ENCODE peak calls at places on chromosome 12, in six cellular contexts. Y, J, D, T, R and O are unnamed samples.

GRCh38 chr12:53699673-53700015 is 23.8 kb upstream of the ATP5MC2 start:
- DNase-seq in Y (no peak), J (no peak), D (no peak), T (no peak), R (no peak), O (no peak)

GRCh38 chr12:115320451-115320850 is 636.5 kb upstream of the TBX3 start:
- DNase-seq in Y (no peak), J (no peak), D (no peak), T (no peak), R (no peak), O (no peak)

GRCh38 chr12:2679816-2680675 is 114.7 kb upstream of the FKBP4 start:
- DNase-seq in Y (no peak), J (no peak), D (no peak), T (no peak), R (no peak), O (no peak)

GRCh38 chr12:114812858-114813761 is 129.1 kb upstream of the TBX3 start:
- DNase-seq in Y (peak; percentile 32), J (no peak), D (peak; percentile 74), T (no peak), R (no peak), O (no peak)

GRCh38 chr12:119678459-119678858 is 10.5 kb downstream of the PRKAB1 start:
- DNase-seq in Y (no peak), J (no peak), D (no peak), T (no peak), R (no peak), O (no peak)

GRCh38 chr12:50218386-50218785 is 51.2 kb upstream of the CERS5 start:
- DNase-seq in Y (no peak), J (no peak), D (peak; percentile 71), T (peak; percentile 94), R (no peak), O (no peak)

GRCh38 chr12:14693116-14693515 is 3.3 kb downstream of the GUCY2C start:
- DNase-seq in Y (no peak), J (no peak), D (no peak), T (no peak), R (no peak), O (no peak)

GRCh38 chr12:85424581-85425348 is 144.7 kb downstream of the ALX1 start:
- DNase-seq in Y (no peak), J (peak; percentile 12), D (peak; percentile 2), T (peak; percentile 47), R (no peak), O (peak; percentile 51)

GRCh38 chr12:99670635-99671034 is 23.1 kb downstream of the GARIN6 start:
- DNase-seq in Y (no peak), J (no peak), D (peak; percentile 4), T (peak; percentile 15), R (no peak), O (no peak)

GRCh38 chr12:55706840-55707671 is 648 bp downstream of the ITGA7 start:
- DNase-seq in Y (no peak), J (no peak), D (no peak), T (no peak), R (no peak), O (peak; percentile 36)

GRCh38 chr12:112239881-112240280 is 114.5 kb downstream of the TRAFD1 start:
- DNase-seq in Y (no peak), J (no peak), D (no peak), T (no peak), R (no peak), O (no peak)

GRCh38 chr12:114697741-114698565 is 14.0 kb upstream of the TBX3 start:
- DNase-seq in Y (peak; percentile 32), J (no peak), D (no peak), T (no peak), R (no peak), O (no peak)

GRCh38 chr12:62603811-62604098 is 137.1 kb downstream of the MON2 start:
- DNase-seq in Y (no peak), J (no peak), D (no peak), T (no peak), R (no peak), O (no peak)

GRCh38 chr12:12176402-12176801 is 90.4 kb downstream of the LRP6 start:
- DNase-seq in Y (no peak), J (no peak), D (no peak), T (no peak), R (no peak), O (no peak)

GRCh38 chr12:110546339-110546738 is 36.8 kb downstream of the PPTC7 start:
- DNase-seq in Y (no peak), J (no peak), D (peak; percentile 94), T (peak; percentile 88), R (no peak), O (no peak)

GRCh38 chr12:32839828-32840227 is 56.7 kb downstream of the PKP2 start:
- DNase-seq in Y (no peak), J (no peak), D (no peak), T (no peak), R (no peak), O (no peak)

GRCh38 chr12:53425515-53426150 is 2.0 kb downstream of the AMHR2 start:
- DNase-seq in Y (peak; percentile 49), J (no peak), D (no peak), T (no peak), R (peak; percentile 39), O (no peak)

GRCh38 chr12:120399531-120399930 is 30.6 kb upstream of the MSI1 start:
- DNase-seq in Y (no peak), J (no peak), D (peak; percentile 75), T (peak; percentile 35), R (no peak), O (no peak)

GRCh38 chr12:116697305-116698130 is 40.4 kb downstream of the SPRING1 start:
- DNase-seq in Y (no peak), J (no peak), D (no peak), T (no peak), R (peak; percentile 45), O (peak; percentile 39)

GRCh38 chr12:50914872-50915484 is 37.4 kb upstream of the HIGD1C start:
- DNase-seq in Y (no peak), J (no peak), D (no peak), T (no peak), R (no peak), O (no peak)

GRCh38 chr12:46364777-46365580 is 7.6 kb downstream of the SLC38A2 start:
- DNase-seq in Y (no peak), J (no peak), D (peak; percentile 85), T (peak; percentile 64), R (peak; percentile 93), O (peak; percentile 62)

GRCh38 chr12:11765421-11765816 is 115.9 kb downstream of the ETV6 start:
- DNase-seq in Y (no peak), J (no peak), D (peak; percentile 52), T (no peak), R (no peak), O (no peak)

GRCh38 chr12:1605129-1606020 is 11.0 kb upstream of the FBXL14 start:
- DNase-seq in Y (peak; percentile 71), J (peak; percentile 59), D (peak; percentile 86), T (peak; percentile 67), R (peak; percentile 85), O (peak; percentile 72)

GRCh38 chr12:21607701-21608100 is 3.1 kb upstream of the GYS2 start:
- DNase-seq in Y (no peak), J (no peak), D (peak; percentile 33), T (peak; percentile 55), R (no peak), O (no peak)
- TF ChIP-seq CTCF in Y (peak; percentile 24), J (peak; percentile 45), D (peak; percentile 38), T (peak; percentile 39), R (no peak), O (no peak)

GRCh38 chr12:47753021-47754001 is 5.4 kb downstream of the RAPGEF3 start:
- DNase-seq in Y (no peak), J (no peak), D (no peak), T (peak; percentile 64), R (no peak), O (peak; percentile 65)

GRCh38 chr12:47750916-47751470 is 7.7 kb downstream of the RAPGEF3 start:
- DNase-seq in Y (no peak), J (no peak), D (no peak), T (no peak), R (no peak), O (no peak)

GRCh38 chr12:47752552-47752951 is 6.1 kb downstream of the RAPGEF3 start:
- DNase-seq in Y (no peak), J (no peak), D (peak; percentile 57), T (peak; percentile 94), R (no peak), O (no peak)

GRCh38 chr12:47751561-47751960 is 7.1 kb downstream of the RAPGEF3 start:
- DNase-seq in Y (no peak), J (no peak), D (no peak), T (no peak), R (no peak), O (no peak)

DNA sequence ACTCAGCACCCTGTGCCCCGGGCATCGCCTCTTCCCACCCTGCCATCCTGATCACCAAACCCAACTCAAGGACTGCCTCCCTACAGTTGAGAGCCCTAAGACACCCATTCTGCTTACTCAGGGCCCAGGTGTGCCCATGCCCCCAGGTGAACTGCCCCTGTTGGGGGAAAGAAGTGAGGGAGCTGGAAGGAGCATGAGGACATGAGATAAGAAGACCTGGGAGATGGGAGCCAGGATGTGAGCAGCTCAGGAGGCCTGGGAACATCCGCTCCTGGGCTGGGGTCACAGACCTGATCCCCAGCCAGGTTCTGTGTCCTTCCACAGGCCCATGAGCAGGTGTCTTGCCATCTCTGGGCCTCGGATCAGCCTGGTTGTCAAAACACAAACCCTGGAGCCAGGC is 6.6 kb downstream of the RAPGEF3 start:
- DNase-seq in Y (no peak), J (no peak), D (no peak), T (no peak), R (no peak), O (no peak)
- TF ChIP-seq CTCF in Y (no peak), J (no peak), D (no peak), T (no peak), R (no peak), O (no peak)

DNA sequence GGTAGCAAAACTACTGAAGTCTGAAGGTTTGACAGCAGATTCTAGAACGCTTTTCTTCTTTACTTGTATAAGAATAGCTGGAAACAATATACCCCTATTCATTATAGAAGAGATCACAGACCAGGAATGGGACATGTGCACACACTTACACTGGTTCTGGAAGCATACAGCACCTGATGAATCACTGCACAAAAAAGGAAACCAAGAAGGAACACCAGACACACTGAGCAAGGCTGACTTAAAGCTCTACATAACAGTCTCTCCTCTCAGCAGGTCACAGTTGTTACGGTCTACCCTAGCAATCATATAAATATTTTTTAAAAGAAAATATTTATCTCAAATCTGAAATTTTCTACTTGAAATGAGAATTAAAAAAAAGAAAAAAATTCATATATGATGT is 13.5 kb downstream of the ATP2B1 start:
- DNase-seq in Y (no peak), J (no peak), D (peak; percentile 77), T (peak; percentile 70), R (no peak), O (no peak)
- TF ChIP-seq CTCF in Y (no peak), J (no peak), D (no peak), T (no peak), R (no peak), O (no peak)

GRCh38 chr12:93098077-93098476 is 169.0 kb upstream of the EEA1 start:
- DNase-seq in Y (no peak), J (no peak), D (peak; percentile 35), T (peak; percentile 59), R (peak; percentile 81), O (peak; percentile 58)

GRCh38 chr12:93097417-93097816 is 168.3 kb upstream of the EEA1 start:
- DNase-seq in Y (no peak), J (no peak), D (no peak), T (no peak), R (no peak), O (no peak)

GRCh38 chr12:93092559-93092945 is 163.5 kb upstream of the EEA1 start:
- DNase-seq in Y (no peak), J (no peak), D (no peak), T (peak; percentile 81), R (no peak), O (no peak)

GRCh38 chr12:93093243-93093642 is 164.1 kb upstream of the EEA1 start:
- DNase-seq in Y (no peak), J (no peak), D (no peak), T (no peak), R (no peak), O (no peak)

GRCh38 chr12:93094988-93095737 is 166.1 kb upstream of the EEA1 start:
- DNase-seq in Y (no peak), J (no peak), D (no peak), T (no peak), R (no peak), O (no peak)
- TF ChIP-seq CTCF in Y (no peak), J (no peak), D (no peak), T (no peak), R (no peak), O (no peak)